ENCODE peak calls at places on chromosomes 11 and 22, in four cellular contexts. One of them, this sample, is unnamed.

GRCh38 chr11:105297463-105297862 is 157.9 kb upstream of the CARD18 start:
- DNase-seq in K562: no peak
- DNase-seq in H1: no peak
- DNase-seq in HepG2: no peak
- DNase-seq in this sample: peak; percentile 66

GRCh38 chr22:19431641-19432091 is at the start of gene HIRA:
- DNase-seq in K562: peak; percentile 96
- DNase-seq in H1: peak; percentile 96
- DNase-seq in HepG2: peak; percentile 60
- DNase-seq in this sample: peak; percentile 73

GRCh38 chr22:39177456-39177775 is 24.9 kb upstream of the CBX7 start:
- DNase-seq in K562: no peak
- DNase-seq in H1: no peak
- DNase-seq in HepG2: no peak
- DNase-seq in this sample: peak; percentile 16

GRCh38 chr22:45690008-45690407 is 18.4 kb downstream of the ATXN10 start:
- DNase-seq in K562: no peak
- DNase-seq in H1: no peak
- DNase-seq in HepG2: no peak
- DNase-seq in this sample: no peak

GRCh38 chr11:62539238-62539925 is 7.2 kb downstream of the AHNAK start:
- DNase-seq in K562: peak; percentile 41
- DNase-seq in H1: peak; percentile 45
- DNase-seq in HepG2: no peak
- DNase-seq in this sample: peak; percentile 65

GRCh38 chr11:30960387-30960992 is 374.3 kb upstream of the MPPED2 start:
- DNase-seq in K562: no peak
- DNase-seq in H1: no peak
- DNase-seq in HepG2: peak; percentile 44
- DNase-seq in this sample: peak; percentile 4

GRCh38 chr11:115042002-115042401 is 363.7 kb downstream of the NXPE2 start:
- DNase-seq in K562: no peak
- DNase-seq in H1: no peak
- DNase-seq in HepG2: no peak
- DNase-seq in this sample: no peak

GRCh38 chr11:45704635-45705034 is 39.2 kb upstream of the CHST1 start:
- DNase-seq in K562: peak; percentile 31
- DNase-seq in H1: no peak
- DNase-seq in HepG2: no peak
- DNase-seq in this sample: no peak

GRCh38 chr22:50271519-50271970 is 1.4 kb upstream of the MAPK11 start:
- DNase-seq in K562: peak; percentile 84
- DNase-seq in H1: peak; percentile 88
- DNase-seq in HepG2: peak; percentile 34
- DNase-seq in this sample: peak; percentile 47

GRCh38 chr11:86473991-86474833 is 99.5 kb downstream of the CCDC81 start:
- DNase-seq in K562: no peak
- DNase-seq in H1: no peak
- DNase-seq in HepG2: no peak
- DNase-seq in this sample: peak; percentile 68

GRCh38 chr11:124758355-124759267 is 3.5 kb downstream of the ESAM start:
- DNase-seq in K562: peak; percentile 72
- DNase-seq in H1: peak; percentile 90
- DNase-seq in HepG2: peak; percentile 84
- DNase-seq in this sample: peak; percentile 81

GRCh38 chr11:96964661-96965060 is 574.8 kb downstream of the JRKL start:
- DNase-seq in K562: no peak
- DNase-seq in H1: no peak
- DNase-seq in HepG2: peak; percentile 1
- DNase-seq in this sample: no peak

GRCh38 chr11:115741376-115741775 is 237.2 kb upstream of the CADM1 start:
- DNase-seq in K562: no peak
- DNase-seq in H1: no peak
- DNase-seq in HepG2: no peak
- DNase-seq in this sample: no peak

GRCh38 chr11:130315354-130315970 is 745 bp upstream of the ZBTB44 start:
- DNase-seq in K562: no peak
- DNase-seq in H1: peak; percentile 80
- DNase-seq in HepG2: no peak
- DNase-seq in this sample: no peak

GRCh38 chr11:34850339-34850738 is 65.8 kb downstream of the APIP start:
- DNase-seq in K562: peak; percentile 35
- DNase-seq in H1: no peak
- DNase-seq in HepG2: no peak
- DNase-seq in this sample: no peak

GRCh38 chr11:69892237-69892985 is 73.2 kb upstream of the FGF3 start:
- DNase-seq in K562: peak; percentile 68
- DNase-seq in H1: peak; percentile 76
- DNase-seq in HepG2: peak; percentile 40
- DNase-seq in this sample: no peak

GRCh38 chr11:34757026-34757451 is 136.1 kb downstream of the EHF start:
- DNase-seq in K562: no peak
- DNase-seq in H1: no peak
- DNase-seq in HepG2: no peak
- DNase-seq in this sample: no peak

GRCh38 chr11:121889168-121889567 is 226.8 kb downstream of the BLID start:
- DNase-seq in K562: no peak
- DNase-seq in H1: no peak
- DNase-seq in HepG2: no peak
- DNase-seq in this sample: no peak

GRCh38 chr11:119729581-119730346 is 764 bp upstream of the NECTIN1 start:
- DNase-seq in K562: no peak
- DNase-seq in H1: peak; percentile 62
- DNase-seq in HepG2: no peak
- DNase-seq in this sample: peak; percentile 61

GRCh38 chr11:78535920-78536319 is 38.7 kb downstream of the NARS2 start:
- DNase-seq in K562: no peak
- DNase-seq in H1: no peak
- DNase-seq in HepG2: no peak
- DNase-seq in this sample: peak; percentile 14

GRCh38 chr11:5339771-5340322 is 3.5 kb downstream of the OR51B5 start:
- DNase-seq in K562: no peak
- DNase-seq in H1: no peak
- DNase-seq in HepG2: no peak
- DNase-seq in this sample: peak; percentile 26

GRCh38 chr11:128908391-128909246 is 17.5 kb downstream of the KCNJ5 start:
- DNase-seq in K562: no peak
- DNase-seq in H1: no peak
- DNase-seq in HepG2: no peak
- DNase-seq in this sample: peak; percentile 92

GRCh38 chr11:86171627-86172026 is 72.9 kb upstream of the EED start:
- DNase-seq in K562: no peak
- DNase-seq in H1: no peak
- DNase-seq in HepG2: no peak
- DNase-seq in this sample: no peak

GRCh38 chr11:38524945-38525344 is 1926.9 kb upstream of the RAG2 start:
- DNase-seq in K562: no peak
- DNase-seq in H1: no peak
- DNase-seq in HepG2: no peak
- DNase-seq in this sample: no peak

GRCh38 chr11:119148855-119149370 is at the start of gene ABCG4:
- DNase-seq in K562: no peak
- DNase-seq in H1: peak; percentile 69
- DNase-seq in HepG2: no peak
- DNase-seq in this sample: no peak

GRCh38 chr11:118014022-118014421 is 27.8 kb downstream of the IL10RA start:
- DNase-seq in K562: no peak
- DNase-seq in H1: no peak
- DNase-seq in HepG2: no peak
- DNase-seq in this sample: no peak

GRCh38 chr22:19730662-19731360 is 7.5 kb downstream of the GP1BB start:
- DNase-seq in K562: peak; percentile 98
- DNase-seq in H1: peak; percentile 97
- DNase-seq in HepG2: peak; percentile 78
- DNase-seq in this sample: peak; percentile 67

GRCh38 chr22:27616033-27616432 is 185.5 kb downstream of the MN1 start:
- DNase-seq in K562: no peak
- DNase-seq in H1: no peak
- DNase-seq in HepG2: no peak
- DNase-seq in this sample: no peak

GRCh38 chr11:118227865-118228785 is 3.3 kb upstream of the JAML start:
- DNase-seq in K562: no peak
- DNase-seq in H1: no peak
- DNase-seq in HepG2: no peak
- DNase-seq in this sample: peak; percentile 43

GRCh38 chr22:44746061-44746789 is 6.2 kb upstream of the ARHGAP8 start:
- DNase-seq in K562: no peak
- DNase-seq in H1: no peak
- DNase-seq in HepG2: no peak
- DNase-seq in this sample: no peak

GRCh38 chr22:44202261-44202789 is 21.6 kb downstream of the PARVG start:
- DNase-seq in K562: no peak
- DNase-seq in H1: no peak
- DNase-seq in HepG2: no peak
- DNase-seq in this sample: no peak

GRCh38 chr11:66002648-66003225 is 434 bp downstream of the BANF1 start:
- DNase-seq in K562: peak; percentile 84
- DNase-seq in H1: no peak
- DNase-seq in HepG2: peak; percentile 45
- DNase-seq in this sample: no peak
- TF ChIP-seq POLR2AphosphoS5 in K562: no peak
- TF ChIP-seq POLR2AphosphoS5 in H1: peak; percentile 10
- TF ChIP-seq POLR2AphosphoS5 in HepG2: peak; percentile 16
- TF ChIP-seq POLR2AphosphoS5 in this sample: peak; percentile 65

GRCh38 chr11:12717851-12718291 is 43.6 kb downstream of the TEAD1 start:
- DNase-seq in K562: no peak
- DNase-seq in H1: peak; percentile 43
- DNase-seq in HepG2: no peak
- DNase-seq in this sample: no peak

GRCh38 chr11:12715941-12716340 is 41.7 kb downstream of the TEAD1 start:
- DNase-seq in K562: no peak
- DNase-seq in H1: no peak
- DNase-seq in HepG2: no peak
- DNase-seq in this sample: peak; percentile 40

GRCh38 chr11:12716816-12717215 is 42.6 kb downstream of the TEAD1 start:
- DNase-seq in K562: no peak
- DNase-seq in H1: no peak
- DNase-seq in HepG2: no peak
- DNase-seq in this sample: no peak

GRCh38 chr11:12712132-12712531 is 37.9 kb downstream of the TEAD1 start:
- DNase-seq in K562: no peak
- DNase-seq in H1: no peak
- DNase-seq in HepG2: no peak
- DNase-seq in this sample: no peak

GRCh38 chr11:12715131-12715530 is 40.9 kb downstream of the TEAD1 start:
- DNase-seq in K562: no peak
- DNase-seq in H1: peak; percentile 40
- DNase-seq in HepG2: no peak
- DNase-seq in this sample: no peak
- H3K4me1 ChIP-seq in K562: no peaks in the 10 kb centered on the region
- H3K4me1 ChIP-seq in H1: peaks cover 2% of the 10 kb centered on the region
- H3K4me1 ChIP-seq in HepG2: peaks cover 5% of the 10 kb centered on the region
- H3K4me1 ChIP-seq in this sample: peaks cover 17% of the 10 kb centered on the region

DNA sequence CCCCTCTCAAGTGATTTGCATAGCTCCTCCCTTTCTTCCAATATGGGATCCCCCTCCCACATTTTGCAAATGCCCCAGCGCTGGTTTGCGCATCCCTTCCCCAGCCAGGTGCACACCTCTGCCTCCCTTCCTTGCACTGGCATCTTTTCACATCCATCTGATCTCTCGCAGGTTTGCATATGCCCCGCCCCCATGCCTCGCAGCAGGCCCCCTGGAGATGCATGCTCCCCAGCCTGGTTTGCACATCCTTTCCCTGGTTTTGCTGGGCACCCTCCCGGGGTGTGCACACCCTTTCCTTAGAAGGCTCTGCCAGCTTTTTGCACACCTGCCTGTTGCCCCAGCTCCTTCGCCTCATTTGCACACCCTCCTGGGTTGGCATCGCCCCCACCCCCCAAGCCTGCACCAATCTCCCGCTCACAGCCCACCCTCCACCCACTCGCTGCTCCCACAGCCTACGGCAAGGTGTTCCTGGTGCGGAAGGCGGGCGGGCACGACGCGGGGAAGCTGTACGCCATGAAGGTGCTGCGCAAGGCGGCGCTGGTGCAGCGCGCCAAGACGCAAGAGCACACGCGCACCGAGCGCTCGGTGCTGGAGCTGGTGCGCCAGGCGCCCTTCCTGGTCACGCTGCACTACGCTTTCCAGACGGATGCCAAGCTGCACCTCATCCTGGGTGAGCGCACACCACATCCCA is 895 bp downstream of the RPS6KA4 start:
- DNase-seq in K562: no peak
- DNase-seq in H1: no peak
- DNase-seq in HepG2: no peak
- DNase-seq in this sample: no peak
- TF ChIP-seq JUN in K562: no peak
- TF ChIP-seq JUN in H1: no peak
- TF ChIP-seq JUN in HepG2: no peak
- TF ChIP-seq JUN in this sample: no peak

GRCh38 chr11:110174645-110175310 is 81.6 kb downstream of the ZC3H12C start:
- DNase-seq in K562: peak; percentile 19
- DNase-seq in H1: no peak
- DNase-seq in HepG2: no peak
- DNase-seq in this sample: no peak

GRCh38 chr11:110176366-110177056 is 83.3 kb downstream of the ZC3H12C start:
- DNase-seq in K562: no peak
- DNase-seq in H1: no peak
- DNase-seq in HepG2: no peak
- DNase-seq in this sample: no peak

GRCh38 chr11:110177057-110177397 is 83.8 kb downstream of the ZC3H12C start:
- DNase-seq in K562: no peak
- DNase-seq in H1: no peak
- DNase-seq in HepG2: no peak
- DNase-seq in this sample: no peak

GRCh38 chr11:110172666-110173065 is 79.5 kb downstream of the ZC3H12C start:
- DNase-seq in K562: no peak
- DNase-seq in H1: no peak
- DNase-seq in HepG2: no peak
- DNase-seq in this sample: no peak

DNA sequence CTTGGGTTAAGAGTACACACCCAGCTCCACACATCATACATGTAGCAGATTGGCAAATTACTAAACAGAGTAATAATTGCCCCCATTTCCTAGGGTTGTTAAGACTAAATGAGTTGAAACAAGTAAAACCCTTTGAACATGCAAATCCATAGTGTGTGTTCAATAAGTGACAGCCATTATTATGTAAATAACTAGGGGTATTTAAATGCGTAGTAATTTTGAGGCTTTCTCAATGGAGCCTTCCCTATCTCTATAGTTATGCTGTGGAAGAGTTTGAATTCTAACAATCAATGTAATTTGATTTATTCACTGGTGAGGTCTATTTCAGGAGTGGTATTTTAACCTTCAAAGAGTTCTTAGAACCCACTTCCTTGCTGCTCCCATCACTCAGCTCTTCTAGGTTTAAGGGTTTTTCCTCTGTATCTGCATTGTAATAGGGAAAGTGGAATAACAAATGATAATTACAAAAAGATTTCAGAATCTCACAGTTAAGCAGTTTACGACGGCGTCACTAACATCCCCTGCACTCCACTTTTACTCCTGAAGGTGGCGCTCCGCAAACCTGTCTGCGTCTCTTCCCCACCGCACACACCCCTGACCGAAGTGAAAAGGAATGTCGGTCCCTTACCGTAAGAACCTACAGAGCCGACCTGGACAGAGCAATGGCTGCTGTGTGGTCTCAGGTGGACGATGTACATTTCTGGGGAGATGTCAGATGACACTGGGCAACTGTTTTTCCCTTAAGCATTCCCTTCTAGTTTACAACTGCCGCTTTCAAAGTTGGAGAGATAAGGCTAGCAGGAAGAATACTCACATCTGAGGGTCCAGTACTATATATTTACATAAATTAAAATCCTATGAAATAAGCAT is 80.8 kb downstream of the ZC3H12C start:
- DNase-seq in K562: peak; percentile 74
- DNase-seq in H1: peak; percentile 92
- DNase-seq in HepG2: peak; percentile 67
- DNase-seq in this sample: peak; percentile 77
- TF ChIP-seq POLR2AphosphoS5 in K562: no peak
- TF ChIP-seq POLR2AphosphoS5 in H1: no peak
- TF ChIP-seq POLR2AphosphoS5 in HepG2: no peak
- TF ChIP-seq POLR2AphosphoS5 in this sample: no peak

This sample was measured in endothelial cell of umbilical vein.